ENCODE peak calls at places on chromosomes 3 and 15, in ten cellular contexts. N is GM12865, E is MCF 10A, O is GM10248, V is AG04450, J is brain microvascular endothelial cell, H is fibroblast of the aortic adventitia, A is Caco-2, S is progenitor cell of endocrine pancreas, D is AG10803. T is an unnamed sample.

GRCh38 chr3:4162132-4162531 is 141.0 kb upstream of the SETMAR start:
- DNase-seq in N (no peak), E (no peak), O (no peak), V (no peak), J (no peak), H (no peak), A (no peak), S (no peak), D (no peak), T (no peak)

GRCh38 chr15:91032919-91033803 is 10.8 kb upstream of the VPS33B start:
- DNase-seq in N (peak; percentile 66), E (peak; percentile 80), O (peak; percentile 59), V (no peak), J (no peak), H (peak; percentile 7), A (peak; percentile 92), S (peak; percentile 90), D (no peak), T (peak; percentile 21)

GRCh38 chr15:85316244-85316934 is 64.0 kb upstream of the AKAP13 start:
- DNase-seq in N (peak; percentile 50), E (no peak), O (no peak), V (no peak), J (peak; percentile 35), H (no peak), A (no peak), S (no peak), D (peak; percentile 46), T (no peak)

GRCh38 chr3:31027191-31027761 is 132.8 kb upstream of the GADL1 start:
- DNase-seq in N (no peak), E (no peak), O (no peak), V (no peak), J (no peak), H (no peak), A (no peak), S (no peak), D (no peak), T (no peak)

GRCh38 chr3:132785292-132785691 is 63.1 kb upstream of the NPHP3 start:
- DNase-seq in N (no peak), E (no peak), O (no peak), V (no peak), J (no peak), H (peak; percentile 22), A (no peak), S (no peak), D (peak; percentile 64), T (no peak)

GRCh38 chr3:182794806-182795369 is 1.6 kb downstream of the ATP11B start:
- DNase-seq in N (no peak), E (no peak), O (no peak), V (no peak), J (no peak), H (peak; percentile 25), A (no peak), S (no peak), D (peak; percentile 14), T (no peak)

GRCh38 chr3:72696815-72697214 is 151.4 kb downstream of the SHQ1 start:
- DNase-seq in N (no peak), E (no peak), O (no peak), V (no peak), J (no peak), H (no peak), A (no peak), S (no peak), D (no peak), T (no peak)

GRCh38 chr15:26081758-26082068 is 218.6 kb upstream of the ATP10A start:
- DNase-seq in N (no peak), E (no peak), O (no peak), V (no peak), J (no peak), H (no peak), A (no peak), S (no peak), D (no peak), T (no peak)

GRCh38 chr15:99441427-99441766 is 124.4 kb upstream of the MEF2A start:
- DNase-seq in N (no peak), E (no peak), O (no peak), V (no peak), J (no peak), H (no peak), A (no peak), S (no peak), D (no peak), T (no peak)

GRCh38 chr15:63474810-63475316 is 29.5 kb upstream of the USP3 start:
- DNase-seq in N (peak; percentile 98), E (no peak), O (peak; percentile 75), V (no peak), J (no peak), H (no peak), A (no peak), S (no peak), D (no peak), T (peak; percentile 96)

GRCh38 chr15:33179874-33180273 is 14.6 kb downstream of the FMN1 start:
- DNase-seq in N (no peak), E (no peak), O (no peak), V (no peak), J (no peak), H (no peak), A (no peak), S (no peak), D (no peak), T (no peak)
- TF ChIP-seq CTCF in N (no peak), E (no peak), O (no peak), V (no peak), J (no peak), H (no peak), A (no peak), S (no peak), D (no peak), T (no peak)

GRCh38 chr15:70014860-70015490 is 82.7 kb downstream of the TLE3 start:
- DNase-seq in N (peak; percentile 98), E (no peak), O (peak; percentile 91), V (no peak), J (no peak), H (no peak), A (peak; percentile 10), S (no peak), D (no peak), T (peak; percentile 98)
- TF ChIP-seq CTCF in N (no peak), E (no peak), O (peak; percentile 24), V (no peak), J (no peak), H (no peak), A (no peak), S (no peak), D (no peak), T (peak; percentile 28)

DNA sequence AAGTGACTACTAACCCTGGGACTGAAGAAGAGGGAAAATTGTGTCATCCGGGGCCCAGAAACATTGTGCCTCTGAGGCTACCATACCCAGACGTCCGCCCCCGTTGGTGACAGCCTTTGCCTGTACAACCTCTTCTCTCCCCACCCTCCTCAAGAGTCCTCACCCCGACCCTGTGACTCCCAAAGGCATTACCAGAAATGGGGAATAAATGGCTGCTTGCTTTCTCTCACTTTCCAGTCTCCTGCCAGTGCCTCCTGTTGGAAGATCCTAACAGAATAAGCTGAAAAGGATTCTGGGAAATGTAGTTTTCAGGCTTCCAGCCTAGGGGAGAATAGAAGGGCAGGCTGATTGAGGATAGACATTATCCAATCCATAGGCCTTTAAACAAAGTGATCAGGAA is 30.8 kb upstream of the SLC25A36 start:
- DNase-seq in N (no peak), E (no peak), O (no peak), V (no peak), J (no peak), H (peak; percentile 20), A (no peak), S (no peak), D (no peak), T (no peak)
- TF ChIP-seq CTCF in N (no peak), E (no peak), O (no peak), V (peak; percentile 11), J (peak; percentile 38), H (no peak), A (no peak), S (no peak), D (peak; percentile 22), T (no peak)

DNA sequence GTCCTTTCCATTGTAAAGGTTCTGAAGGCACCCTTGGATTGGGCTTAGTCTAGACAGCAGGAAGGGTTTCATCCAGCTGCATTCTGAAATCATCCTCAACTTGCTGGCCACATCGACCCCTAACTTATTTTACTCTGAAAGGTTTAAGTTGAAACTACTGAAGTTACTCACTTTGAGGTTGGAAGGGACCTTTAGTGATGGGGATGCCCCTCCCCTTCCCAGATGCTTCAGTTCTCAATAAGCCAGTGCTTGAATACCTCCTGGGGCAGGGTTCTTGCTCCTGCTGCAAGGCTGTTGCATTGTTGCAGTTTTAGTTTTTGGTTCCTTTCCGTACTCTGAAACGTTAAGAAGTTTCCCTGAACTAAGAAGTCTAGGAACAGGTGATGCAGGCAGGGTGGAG is 26.4 kb downstream of the FGD5 start:
- DNase-seq in N (peak; percentile 29), E (no peak), O (no peak), V (no peak), J (no peak), H (no peak), A (no peak), S (no peak), D (no peak), T (no peak)
- TF ChIP-seq CTCF in N (no peak), E (no peak), O (no peak), V (no peak), J (no peak), H (no peak), A (no peak), S (no peak), D (no peak), T (no peak)

T was measured in GM12864.